ENCODE peak calls at places on chromosomes 7 and 10, in eight cellular contexts. One of them, this sample, is unnamed.

GRCh38 chr7:30977222-30977621 is 13.5 kb downstream of the GHRHR start:
- DNase-seq in iPS DF 6.9: no peak
- DNase-seq in NAMALWA: no peak
- DNase-seq in occipital lobe: no peak
- DNase-seq in stimulated activated CD4-positive, alpha-beta T cell treated with anti-CD3 and anti-CD28 coated beads, Interleukin-2, amount 100 ng/mL, for 24 hours: no peak
- DNase-seq in thoracic aorta: no peak
- DNase-seq in NCI-H460: no peak
- DNase-seq in GM12891: no peak
- DNase-seq in this sample: no peak

GRCh38 chr7:57876-58275 is 134.5 kb upstream of the FAM20C start:
- DNase-seq in NCI-H460: no peak
- DNase-seq in stimulated activated CD4-positive, alpha-beta T cell treated with anti-CD3 and anti-CD28 coated beads, Interleukin-2, amount 100 ng/mL, for 24 hours: no peak
- DNase-seq in occipital lobe: no peak
- DNase-seq in GM12891: no peak
- DNase-seq in thoracic aorta: no peak
- DNase-seq in iPS DF 6.9: no peak
- DNase-seq in NAMALWA: no peak
- DNase-seq in this sample: no peak

GRCh38 chr7:153061913-153062528 is 302.5 kb downstream of the ACTR3B start:
- DNase-seq in iPS DF 6.9: peak
- DNase-seq in stimulated activated CD4-positive, alpha-beta T cell treated with anti-CD3 and anti-CD28 coated beads, Interleukin-2, amount 100 ng/mL, for 24 hours: peak
- DNase-seq in thoracic aorta: no peak
- DNase-seq in NCI-H460: peak
- DNase-seq in NAMALWA: peak
- DNase-seq in occipital lobe: no peak
- DNase-seq in GM12891: no peak
- DNase-seq in this sample: no peak

GRCh38 chr7:108236681-108237415 is 106.7 kb upstream of the LAMB4 start:
- DNase-seq in occipital lobe: no peak
- DNase-seq in thoracic aorta: no peak
- DNase-seq in iPS DF 6.9: no peak
- DNase-seq in GM12891: no peak
- DNase-seq in stimulated activated CD4-positive, alpha-beta T cell treated with anti-CD3 and anti-CD28 coated beads, Interleukin-2, amount 100 ng/mL, for 24 hours: no peak
- DNase-seq in NAMALWA: no peak
- DNase-seq in NCI-H460: no peak
- DNase-seq in this sample: no peak

GRCh38 chr10:17872191-17873091 is 63.3 kb downstream of the MRC1 start:
- DNase-seq in NCI-H460: peak
- DNase-seq in NAMALWA: peak
- DNase-seq in iPS DF 6.9: no peak
- DNase-seq in GM12891: no peak
- DNase-seq in thoracic aorta: no peak
- DNase-seq in occipital lobe: no peak
- DNase-seq in stimulated activated CD4-positive, alpha-beta T cell treated with anti-CD3 and anti-CD28 coated beads, Interleukin-2, amount 100 ng/mL, for 24 hours: no peak
- DNase-seq in this sample: peak

GRCh38 chr7:54141565-54141964 is 400.6 kb upstream of the VSTM2A start:
- DNase-seq in occipital lobe: no peak
- DNase-seq in stimulated activated CD4-positive, alpha-beta T cell treated with anti-CD3 and anti-CD28 coated beads, Interleukin-2, amount 100 ng/mL, for 24 hours: no peak
- DNase-seq in NAMALWA: no peak
- DNase-seq in thoracic aorta: no peak
- DNase-seq in GM12891: no peak
- DNase-seq in NCI-H460: no peak
- DNase-seq in iPS DF 6.9: no peak
- DNase-seq in this sample: no peak

GRCh38 chr7:88668591-88668990 is 90.9 kb upstream of the ZNF804B start:
- DNase-seq in thoracic aorta: no peak
- DNase-seq in occipital lobe: no peak
- DNase-seq in NCI-H460: no peak
- DNase-seq in GM12891: no peak
- DNase-seq in NAMALWA: no peak
- DNase-seq in stimulated activated CD4-positive, alpha-beta T cell treated with anti-CD3 and anti-CD28 coated beads, Interleukin-2, amount 100 ng/mL, for 24 hours: no peak
- DNase-seq in iPS DF 6.9: no peak
- DNase-seq in this sample: no peak

GRCh38 chr7:69002416-69002815 is 595.9 kb upstream of the AUTS2 start:
- DNase-seq in occipital lobe: no peak
- DNase-seq in stimulated activated CD4-positive, alpha-beta T cell treated with anti-CD3 and anti-CD28 coated beads, Interleukin-2, amount 100 ng/mL, for 24 hours: no peak
- DNase-seq in NAMALWA: no peak
- DNase-seq in NCI-H460: peak
- DNase-seq in GM12891: no peak
- DNase-seq in thoracic aorta: no peak
- DNase-seq in iPS DF 6.9: no peak
- DNase-seq in this sample: peak

GRCh38 chr7:101420436-101420835 is 57.8 kb downstream of the COL26A1 start:
- DNase-seq in occipital lobe: no peak
- DNase-seq in NCI-H460: no peak
- DNase-seq in iPS DF 6.9: no peak
- DNase-seq in stimulated activated CD4-positive, alpha-beta T cell treated with anti-CD3 and anti-CD28 coated beads, Interleukin-2, amount 100 ng/mL, for 24 hours: peak
- DNase-seq in thoracic aorta: no peak
- DNase-seq in NAMALWA: peak
- DNase-seq in GM12891: no peak
- DNase-seq in this sample: no peak

This sample was measured in A172.